ENCODE peak calls at places on chromosomes 13 and 19, in six cellular contexts. One of them, this sample, is unnamed.

GRCh38 chr13:41668130-41668757 is 210.9 kb downstream of the RGCC start:
- DNase-seq in T-helper 9 cell: no peak
- DNase-seq in neural progenitor cell: peak
- DNase-seq in Ammon's horn: peak
- DNase-seq in ACHN: peak
- DNase-seq in stimulated activated CD4-positive, alpha-beta T cell treated with anti-CD3 and anti-CD28 coated beads, TNF-alpha, amount 100 ng/mL, for 48 hours: no peak
- DNase-seq in this sample: peak

GRCh38 chr13:32746474-32746873 is 160.2 kb downstream of the PDS5B start:
- DNase-seq in stimulated activated CD4-positive, alpha-beta T cell treated with anti-CD3 and anti-CD28 coated beads, TNF-alpha, amount 100 ng/mL, for 48 hours: no peak
- DNase-seq in neural progenitor cell: no peak
- DNase-seq in Ammon's horn: no peak
- DNase-seq in T-helper 9 cell: no peak
- DNase-seq in ACHN: no peak
- DNase-seq in this sample: no peak

GRCh38 chr13:114110091-114110829 is 22.2 kb downstream of the RASA3 start:
- DNase-seq in stimulated activated CD4-positive, alpha-beta T cell treated with anti-CD3 and anti-CD28 coated beads, TNF-alpha, amount 100 ng/mL, for 48 hours: peak
- DNase-seq in T-helper 9 cell: peak
- DNase-seq in ACHN: no peak
- DNase-seq in neural progenitor cell: peak
- DNase-seq in Ammon's horn: peak
- DNase-seq in this sample: no peak

GRCh38 chr19:48338802-48339660 is 13.7 kb downstream of the EMP3 start:
- DNase-seq in Ammon's horn: no peak
- DNase-seq in T-helper 9 cell: no peak
- DNase-seq in stimulated activated CD4-positive, alpha-beta T cell treated with anti-CD3 and anti-CD28 coated beads, TNF-alpha, amount 100 ng/mL, for 48 hours: no peak
- DNase-seq in ACHN: no peak
- DNase-seq in neural progenitor cell: no peak
- DNase-seq in this sample: no peak

GRCh38 chr13:32426191-32426980 is 1.5 kb downstream of the N4BP2L1 start:
- DNase-seq in neural progenitor cell: no peak
- DNase-seq in ACHN: peak
- DNase-seq in Ammon's horn: peak
- DNase-seq in T-helper 9 cell: no peak
- DNase-seq in stimulated activated CD4-positive, alpha-beta T cell treated with anti-CD3 and anti-CD28 coated beads, TNF-alpha, amount 100 ng/mL, for 48 hours: peak
- DNase-seq in this sample: no peak

GRCh38 chr13:100529666-100530065 is 58.9 kb downstream of the GGACT start:
- DNase-seq in T-helper 9 cell: no peak
- DNase-seq in Ammon's horn: no peak
- DNase-seq in stimulated activated CD4-positive, alpha-beta T cell treated with anti-CD3 and anti-CD28 coated beads, TNF-alpha, amount 100 ng/mL, for 48 hours: no peak
- DNase-seq in ACHN: no peak
- DNase-seq in neural progenitor cell: no peak
- DNase-seq in this sample: no peak

GRCh38 chr19:41588497-41589209 is 12.7 kb downstream of the CEACAM21 start:
- DNase-seq in T-helper 9 cell: no peak
- DNase-seq in Ammon's horn: no peak
- DNase-seq in ACHN: peak
- DNase-seq in stimulated activated CD4-positive, alpha-beta T cell treated with anti-CD3 and anti-CD28 coated beads, TNF-alpha, amount 100 ng/mL, for 48 hours: no peak
- DNase-seq in neural progenitor cell: peak
- DNase-seq in this sample: no peak

GRCh38 chr19:48102870-48103751 is 7.5 kb downstream of the PLA2G4C start:
- DNase-seq in neural progenitor cell: peak
- DNase-seq in Ammon's horn: no peak
- DNase-seq in ACHN: peak
- DNase-seq in T-helper 9 cell: peak
- DNase-seq in stimulated activated CD4-positive, alpha-beta T cell treated with anti-CD3 and anti-CD28 coated beads, TNF-alpha, amount 100 ng/mL, for 48 hours: peak
- DNase-seq in this sample: no peak